ENCODE peak calls at places on chromosomes 12 and 14, in four cellular contexts. One of them, this sample, is unnamed.

GRCh38 chr12:108854055-108854452 is 3.3 kb downstream of the SSH1 start:
- DNase-seq in fibroblast of lung: peak
- DNase-seq in H9: no peak
- DNase-seq in Karpas-422: no peak
- DNase-seq in this sample: no peak

GRCh38 chr14:73712540-73713141 is 1.5 kb downstream of the PNMA1 start:
- DNase-seq in fibroblast of lung: no peak
- DNase-seq in H9: peak
- DNase-seq in Karpas-422: no peak
- DNase-seq in this sample: no peak

GRCh38 chr14:72962829-72963312 is 36.6 kb downstream of the DCAF4 start:
- DNase-seq in fibroblast of lung: peak
- DNase-seq in H9: peak
- DNase-seq in Karpas-422: no peak
- DNase-seq in this sample: peak

GRCh38 chr12:95790912-95791849 is 617 bp upstream of the NTN4 start:
- DNase-seq in fibroblast of lung: peak
- DNase-seq in H9: peak
- DNase-seq in Karpas-422: no peak
- DNase-seq in this sample: no peak

GRCh38 chr12:857611-858010 is 91.9 kb downstream of the RAD52 start:
- DNase-seq in fibroblast of lung: peak
- DNase-seq in H9: no peak
- DNase-seq in Karpas-422: no peak
- DNase-seq in this sample: no peak

GRCh38 chr12:47556219-47556618 is 149.6 kb downstream of the RPAP3 start:
- DNase-seq in fibroblast of lung: no peak
- DNase-seq in H9: peak
- DNase-seq in Karpas-422: no peak
- DNase-seq in this sample: peak

GRCh38 chr12:131098178-131098981 is 144.7 kb downstream of the ADGRD1 start:
- DNase-seq in fibroblast of lung: no peak
- DNase-seq in H9: no peak
- DNase-seq in Karpas-422: no peak
- DNase-seq in this sample: no peak

GRCh38 chr12:131242741-131243496 is 289.2 kb downstream of the ADGRD1 start:
- DNase-seq in fibroblast of lung: no peak
- DNase-seq in H9: peak
- DNase-seq in Karpas-422: peak
- DNase-seq in this sample: no peak

GRCh38 chr12:47938093-47938492 is 25.3 kb upstream of the TMEM106C start:
- DNase-seq in fibroblast of lung: peak
- DNase-seq in H9: no peak
- DNase-seq in Karpas-422: no peak
- DNase-seq in this sample: no peak

GRCh38 chr12:114608509-114608908 is 75.5 kb downstream of the TBX3 start:
- DNase-seq in fibroblast of lung: no peak
- DNase-seq in H9: no peak
- DNase-seq in Karpas-422: no peak
- DNase-seq in this sample: no peak

GRCh38 chr12:56947633-56948535 is 9.5 kb downstream of the RDH16 start:
- DNase-seq in fibroblast of lung: no peak
- DNase-seq in H9: no peak
- DNase-seq in Karpas-422: peak
- DNase-seq in this sample: no peak

DNA sequence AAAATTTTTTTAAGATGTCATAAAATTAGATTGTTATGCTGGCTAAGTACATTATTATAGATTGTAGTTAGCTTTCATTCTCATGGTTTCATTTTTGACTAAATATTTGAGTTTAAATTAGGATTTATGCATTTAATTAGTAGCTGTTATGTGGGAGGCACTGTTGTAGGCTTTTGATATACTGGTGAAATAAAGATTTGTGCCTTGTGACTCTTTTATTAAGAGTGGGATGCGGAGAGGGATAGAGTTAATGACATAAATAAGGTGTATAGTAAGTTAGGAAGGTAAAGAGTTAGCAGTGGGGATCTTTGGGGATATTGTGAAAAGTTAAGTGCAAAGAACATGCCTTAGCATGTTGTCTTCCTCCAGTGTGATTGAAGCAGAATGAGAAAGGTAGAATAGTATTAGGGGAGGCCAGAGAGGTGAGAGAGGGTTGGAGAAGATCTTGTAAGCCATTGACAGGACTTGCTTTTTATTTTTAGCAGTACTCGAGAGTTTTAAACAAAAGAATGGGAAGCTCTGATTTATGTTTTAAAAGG is 8.8 kb downstream of the ARHGAP5 start:
- DNase-seq in fibroblast of lung: no peak
- DNase-seq in H9: no peak
- DNase-seq in Karpas-422: no peak
- DNase-seq in this sample: no peak
- H3K9ac ChIP-seq in fibroblast of lung: no peak
- H3K9ac ChIP-seq in H9: no peak
- H3K9ac ChIP-seq in Karpas-422: no peak
- H3K9ac ChIP-seq in this sample: peak

DNA sequence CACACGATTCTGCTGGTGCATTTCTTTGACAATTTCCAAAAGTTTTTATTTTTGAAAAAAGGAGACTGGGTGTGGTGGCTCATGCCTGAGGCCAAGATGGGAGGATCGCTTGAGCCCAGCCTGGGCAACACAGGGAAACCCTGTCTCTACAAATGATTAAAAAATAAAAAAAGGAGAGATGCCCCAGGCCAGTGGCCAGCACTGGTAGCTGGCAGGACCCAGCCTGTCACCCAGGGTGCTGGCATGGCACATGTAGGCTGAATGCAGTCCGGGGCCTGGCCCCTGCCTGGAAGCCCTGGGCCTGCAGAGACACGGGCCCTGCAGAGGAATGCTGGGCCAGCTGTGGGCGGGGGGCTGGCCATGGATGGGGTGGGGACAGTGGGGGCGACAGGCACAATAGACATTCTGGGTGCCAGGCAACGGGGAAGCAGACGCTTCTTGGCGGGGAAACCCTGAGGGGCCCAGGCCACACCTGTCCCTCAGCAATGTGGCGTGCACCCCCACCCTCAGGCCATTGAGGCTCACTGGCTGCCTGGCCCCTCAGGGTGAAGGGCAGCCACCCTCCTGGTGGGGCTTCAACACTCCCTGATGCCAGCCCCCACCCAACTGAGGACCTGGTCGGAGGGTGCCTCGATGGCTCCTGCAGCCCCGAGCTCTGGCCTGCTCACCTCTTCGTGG is 12.0 kb downstream of the TRMT61A start:
- DNase-seq in fibroblast of lung: no peak
- DNase-seq in H9: no peak
- DNase-seq in Karpas-422: no peak
- DNase-seq in this sample: peak
- H3K9ac ChIP-seq in fibroblast of lung: peak
- H3K9ac ChIP-seq in H9: no peak
- H3K9ac ChIP-seq in Karpas-422: no peak
- H3K9ac ChIP-seq in this sample: peak

DNA sequence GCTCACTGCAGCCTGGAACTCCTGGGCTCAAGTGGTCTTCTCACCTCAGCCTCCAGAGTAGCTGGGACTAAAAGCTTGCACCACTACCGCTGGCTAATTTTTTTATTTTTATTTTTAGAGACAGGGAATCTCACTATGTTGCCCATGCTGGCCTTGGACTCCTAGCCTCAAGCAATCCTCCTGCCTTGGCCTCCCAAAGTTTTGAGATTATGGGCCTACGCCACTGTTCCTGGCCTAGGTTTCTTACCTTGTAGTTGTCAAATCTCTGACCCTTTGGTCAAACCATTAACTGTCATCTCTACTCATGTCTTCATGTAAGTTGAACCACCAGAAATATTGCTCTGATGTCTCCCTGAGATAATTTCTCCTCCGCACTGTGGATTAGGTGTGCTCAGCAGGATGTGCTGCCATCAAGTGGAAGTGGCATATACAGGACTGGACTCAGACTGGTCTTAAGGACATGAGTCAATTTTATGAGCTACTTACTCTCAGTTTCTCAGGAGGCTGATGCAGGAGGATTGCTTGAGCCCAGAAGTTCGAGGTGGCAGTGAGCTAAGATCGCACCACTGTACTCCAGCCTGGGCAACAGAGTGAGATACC is 28.5 kb downstream of the ACTR6 start:
- DNase-seq in fibroblast of lung: peak
- DNase-seq in H9: no peak
- DNase-seq in Karpas-422: peak
- DNase-seq in this sample: peak
- H3K9ac ChIP-seq in fibroblast of lung: no peak
- H3K9ac ChIP-seq in H9: no peak
- H3K9ac ChIP-seq in Karpas-422: no peak
- H3K9ac ChIP-seq in this sample: no peak

GRCh38 chr12:25236626-25237025 is 14.1 kb downstream of the KRAS start:
- DNase-seq in fibroblast of lung: no peak
- DNase-seq in H9: no peak
- DNase-seq in Karpas-422: no peak
- DNase-seq in this sample: no peak
- H3K9ac ChIP-seq in fibroblast of lung: no peak
- H3K9ac ChIP-seq in H9: no peak
- H3K9ac ChIP-seq in Karpas-422: no peak
- H3K9ac ChIP-seq in this sample: no peak